ENCODE peak calls at places on chromosome 3, in eight cellular contexts. P is AG04450, N is stomach, B is spleen, C is AG04449, V is AG10803, O is dorsolateral prefrontal cortex, G is DND-41. D is an unnamed sample.

GRCh38 chr3:29759021-29759359 is 478.1 kb downstream of the RBMS3 start:
- DNase-seq in P (peak), N (no peak), B (no peak), C (no peak), V (no peak), O (no peak), G (no peak), D (no peak)

GRCh38 chr3:25594007-25594502 is 70.7 kb downstream of the TOP2B start:
- DNase-seq in P (peak), N (no peak), B (no peak), C (peak), V (peak), O (no peak), G (peak), D (peak)

GRCh38 chr3:44659015-44659414 is 10.5 kb downstream of the ZNF35 start:
- DNase-seq in P (no peak), N (no peak), B (no peak), C (no peak), V (no peak), O (no peak), G (no peak), D (no peak)

GRCh38 chr3:53235545-53235944 is 20.3 kb downstream of the TKT start:
- DNase-seq in P (no peak), N (no peak), B (no peak), C (no peak), V (no peak), O (no peak), G (no peak), D (no peak)

GRCh38 chr3:12181806-12182205 is 23.1 kb upstream of the TIMP4 start:
- DNase-seq in P (no peak), N (no peak), B (no peak), C (no peak), V (no peak), O (no peak), G (peak), D (no peak)

GRCh38 chr3:23945903-23946751 is 1.0 kb downstream of the NR1D2 start:
- DNase-seq in P (peak), N (peak), B (peak), C (no peak), V (peak), O (peak), G (peak), D (peak)

GRCh38 chr3:44883999-44884431 is 9.6 kb downstream of the TGM4 start:
- DNase-seq in P (peak), N (no peak), B (no peak), C (peak), V (peak), O (no peak), G (no peak), D (peak)

GRCh38 chr3:169122407-169122806 is 541.1 kb downstream of the MECOM start:
- DNase-seq in P (no peak), N (no peak), B (no peak), C (no peak), V (no peak), O (no peak), G (no peak), D (no peak)

GRCh38 chr3:72013104-72013503 is 228.2 kb upstream of the PROK2 start:
- DNase-seq in P (no peak), N (no peak), B (no peak), C (no peak), V (no peak), O (no peak), G (no peak), D (no peak)

DNA sequence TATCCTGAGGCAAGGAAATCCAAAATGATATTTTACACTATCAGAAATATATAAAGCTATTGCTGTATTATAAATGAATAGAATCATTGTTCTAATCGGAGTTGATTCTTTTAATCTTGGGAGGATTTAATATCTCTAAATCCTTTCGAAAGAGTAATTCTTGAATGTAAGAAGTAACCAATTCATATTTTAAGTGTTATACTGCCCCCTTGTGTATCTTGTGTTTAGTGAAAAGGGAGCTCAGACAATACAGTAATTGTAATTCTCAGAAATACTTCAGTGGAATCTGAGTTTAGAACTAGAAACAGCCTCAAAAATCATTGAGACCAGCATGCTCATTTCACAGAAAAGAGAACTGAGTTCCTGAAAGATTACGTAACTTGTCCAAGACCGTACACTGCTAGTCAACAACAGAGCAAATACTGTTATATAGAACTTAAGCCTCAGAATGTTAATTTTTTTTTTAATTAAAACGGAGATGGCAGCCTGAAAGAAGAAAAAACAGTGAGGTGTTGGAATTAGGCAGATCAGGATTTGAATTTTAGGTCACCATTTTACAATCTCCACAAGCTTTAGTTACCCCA is 42.9 kb downstream of the PLCH1 start:
- DNase-seq in P (peak), N (no peak), B (no peak), C (peak), V (peak), O (no peak), G (no peak), D (peak)
- TF ChIP-seq CTCF in P (peak), N (peak), B (peak), C (peak), V (peak), O (peak), G (peak), D (peak)

DNA sequence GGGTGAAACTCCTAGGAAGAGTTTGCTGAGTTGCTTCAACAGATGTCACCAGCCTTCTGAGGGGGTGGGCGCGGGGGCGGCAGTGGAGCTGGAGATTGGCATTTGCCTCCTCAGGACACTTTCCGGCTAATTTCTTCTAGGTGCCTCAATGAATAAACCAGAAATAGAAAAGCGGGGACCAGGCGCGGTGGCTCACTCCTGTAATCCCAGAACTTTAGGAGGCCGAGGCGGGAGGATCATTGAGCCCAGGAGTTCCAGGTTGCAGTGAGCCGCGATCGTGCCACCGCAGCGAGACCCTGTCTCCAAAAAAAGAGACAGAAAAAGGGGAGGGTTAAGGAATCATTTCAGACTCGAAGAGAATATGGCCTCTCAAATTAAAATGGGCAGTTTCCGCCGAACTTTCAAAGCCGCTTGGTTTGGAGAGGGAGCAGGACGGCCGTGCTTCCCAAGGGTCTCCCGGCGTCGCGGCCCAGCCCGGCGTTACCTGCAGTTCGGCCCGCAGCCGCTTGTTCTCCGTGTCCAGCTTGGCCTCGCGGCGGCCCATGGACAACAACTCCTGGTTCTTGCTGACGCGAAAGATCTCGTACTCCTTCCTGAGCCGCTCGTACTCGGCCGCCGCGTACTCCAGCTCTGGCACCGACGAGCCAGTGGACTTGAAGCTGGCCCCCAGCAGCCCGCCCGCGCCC is 587 bp downstream of the NPHP3 start:
- DNase-seq in P (no peak), N (peak), B (peak), C (no peak), V (peak), O (peak), G (no peak), D (no peak)
- TF ChIP-seq CTCF in P (peak), N (peak), B (peak), C (peak), V (peak), O (peak), G (no peak), D (no peak)

GRCh38 chr3:31434819-31435218 is 97.9 kb upstream of the STT3B start:
- DNase-seq in P (no peak), N (no peak), B (no peak), C (no peak), V (no peak), O (no peak), G (no peak), D (no peak)

GRCh38 chr3:31436830-31437229 is 95.9 kb upstream of the STT3B start:
- DNase-seq in P (no peak), N (no peak), B (no peak), C (no peak), V (no peak), O (no peak), G (no peak), D (no peak)

GRCh38 chr3:31432897-31433678 is 99.6 kb upstream of the STT3B start:
- DNase-seq in P (no peak), N (no peak), B (no peak), C (no peak), V (no peak), O (no peak), G (no peak), D (no peak)

GRCh38 chr3:31431322-31431721 is 101.4 kb upstream of the STT3B start:
- DNase-seq in P (no peak), N (no peak), B (no peak), C (no peak), V (no peak), O (no peak), G (no peak), D (no peak)

DNA sequence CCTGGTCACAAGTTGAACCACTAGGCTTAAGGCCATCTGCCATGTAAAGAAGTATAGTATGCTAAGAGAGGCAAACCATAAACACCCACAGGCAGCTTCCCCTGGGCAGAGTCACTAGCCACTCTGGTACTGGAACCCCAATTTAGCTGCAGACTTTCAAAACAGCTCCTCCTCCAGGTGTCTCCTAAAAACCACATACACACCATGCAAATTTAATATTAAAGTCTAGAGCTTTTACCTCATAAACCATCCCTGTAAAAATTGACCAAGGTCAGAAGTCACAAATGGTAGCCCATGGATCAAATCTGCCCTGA is 99.1 kb upstream of the STT3B start:
- DNase-seq in P (no peak), N (no peak), B (no peak), C (no peak), V (no peak), O (no peak), G (no peak), D (no peak)
- TF ChIP-seq CTCF in P (no peak), N (no peak), B (no peak), C (no peak), V (no peak), O (no peak), G (no peak), D (no peak)

GRCh38 chr3:8500966-8501365 is 657 bp upstream of the LMCD1 start:
- DNase-seq in P (no peak), N (no peak), B (no peak), C (no peak), V (no peak), O (no peak), G (no peak), D (no peak)

GRCh38 chr3:8500208-8500961 is 1.2 kb upstream of the LMCD1 start:
- DNase-seq in P (peak), N (peak), B (no peak), C (peak), V (peak), O (no peak), G (no peak), D (no peak)

GRCh38 chr3:8503461-8503860 is 1.8 kb downstream of the LMCD1 start:
- DNase-seq in P (no peak), N (no peak), B (no peak), C (no peak), V (no peak), O (no peak), G (no peak), D (no peak)

GRCh38 chr3:8499181-8499611 is 2.4 kb upstream of the LMCD1 start:
- DNase-seq in P (no peak), N (peak), B (no peak), C (no peak), V (no peak), O (peak), G (no peak), D (no peak)

GRCh38 chr3:8501388-8502131 is at the start of gene LMCD1:
- DNase-seq in P (peak), N (peak), B (peak), C (peak), V (peak), O (peak), G (no peak), D (peak)
- TF ChIP-seq CTCF in P (peak), N (no peak), B (peak), C (peak), V (peak), O (no peak), G (no peak), D (no peak)

GRCh38 chr3:8938021-8938420 is 25.3 kb downstream of the RAD18 start:
- DNase-seq in P (no peak), N (no peak), B (no peak), C (no peak), V (peak), O (no peak), G (no peak), D (peak)
- TF ChIP-seq CTCF in P (peak), N (no peak), B (no peak), C (peak), V (peak), O (no peak), G (peak), D (peak)

GRCh38 chr3:109899930-109900329 is 562.6 kb upstream of the DPPA4 start:
- DNase-seq in P (no peak), N (no peak), B (no peak), C (no peak), V (no peak), O (no peak), G (no peak), D (no peak)

GRCh38 chr3:109900774-109901173 is 563.4 kb upstream of the DPPA4 start:
- DNase-seq in P (no peak), N (no peak), B (no peak), C (no peak), V (no peak), O (no peak), G (peak), D (no peak)

GRCh38 chr3:109902549-109902948 is 565.2 kb upstream of the DPPA4 start:
- DNase-seq in P (no peak), N (no peak), B (no peak), C (no peak), V (no peak), O (no peak), G (no peak), D (no peak)

GRCh38 chr3:109897734-109898133 is 560.4 kb upstream of the DPPA4 start:
- DNase-seq in P (peak), N (no peak), B (no peak), C (no peak), V (no peak), O (no peak), G (no peak), D (no peak)

DNA sequence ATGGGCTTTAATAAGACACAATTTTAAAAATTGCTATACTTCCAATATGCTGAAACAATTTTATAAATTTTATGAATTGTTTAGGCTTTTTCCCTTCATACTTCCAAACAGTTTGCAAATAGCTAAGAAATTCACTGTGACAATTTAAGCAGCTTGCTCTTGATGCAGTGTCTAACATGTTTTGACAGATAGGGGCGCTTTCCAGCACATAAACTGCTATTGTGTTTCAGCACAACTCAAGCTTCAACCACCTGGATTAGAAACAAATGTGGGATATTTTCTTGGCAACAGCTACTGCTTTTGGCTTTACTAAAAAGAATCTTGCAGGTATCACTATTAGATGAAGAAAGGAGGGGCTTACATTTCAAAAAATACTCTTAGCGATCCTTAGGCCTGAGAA is 565.8 kb upstream of the DPPA4 start:
- DNase-seq in P (no peak), N (no peak), B (no peak), C (no peak), V (no peak), O (no peak), G (no peak), D (no peak)
- TF ChIP-seq CTCF in P (no peak), N (no peak), B (no peak), C (no peak), V (no peak), O (no peak), G (no peak), D (no peak)

GRCh38 chr3:184306573-184306972 is 7.5 kb downstream of the PSMD2 start:
- DNase-seq in P (no peak), N (no peak), B (no peak), C (no peak), V (no peak), O (no peak), G (no peak), D (no peak)

GRCh38 chr3:184308744-184309143 is 5.7 kb upstream of the EIF4G1 start:
- DNase-seq in P (no peak), N (no peak), B (no peak), C (no peak), V (no peak), O (no peak), G (no peak), D (no peak)

GRCh38 chr3:184300377-184300717 is 1.3 kb downstream of the PSMD2 start:
- DNase-seq in P (no peak), N (no peak), B (no peak), C (no peak), V (peak), O (no peak), G (no peak), D (no peak)

GRCh38 chr3:184299488-184300376 is 691 bp downstream of the PSMD2 start:
- DNase-seq in P (no peak), N (no peak), B (no peak), C (no peak), V (peak), O (no peak), G (no peak), D (no peak)

DNA sequence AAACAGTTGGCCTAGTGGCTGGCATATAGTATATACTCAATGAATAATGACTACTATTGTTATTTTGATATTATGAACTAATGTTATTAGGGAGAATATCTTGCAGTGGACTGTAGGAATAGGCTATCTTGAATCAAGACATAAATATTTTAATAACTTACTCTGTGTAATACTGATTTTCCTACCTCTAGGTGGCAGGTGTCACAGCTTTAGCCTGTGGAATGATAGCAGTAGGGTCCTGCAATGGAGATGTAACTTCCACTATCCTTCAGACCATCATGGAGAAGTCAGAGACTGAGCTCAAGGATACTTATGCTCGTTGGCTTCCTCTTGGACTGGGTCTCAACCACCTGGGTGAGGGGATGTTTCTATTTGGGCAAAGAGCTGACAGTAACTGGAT is 6.5 kb downstream of the PSMD2 start:
- DNase-seq in P (no peak), N (no peak), B (no peak), C (no peak), V (peak), O (no peak), G (no peak), D (no peak)
- TF ChIP-seq CTCF in P (peak), N (no peak), B (peak), C (peak), V (peak), O (peak), G (peak), D (peak)

DNA sequence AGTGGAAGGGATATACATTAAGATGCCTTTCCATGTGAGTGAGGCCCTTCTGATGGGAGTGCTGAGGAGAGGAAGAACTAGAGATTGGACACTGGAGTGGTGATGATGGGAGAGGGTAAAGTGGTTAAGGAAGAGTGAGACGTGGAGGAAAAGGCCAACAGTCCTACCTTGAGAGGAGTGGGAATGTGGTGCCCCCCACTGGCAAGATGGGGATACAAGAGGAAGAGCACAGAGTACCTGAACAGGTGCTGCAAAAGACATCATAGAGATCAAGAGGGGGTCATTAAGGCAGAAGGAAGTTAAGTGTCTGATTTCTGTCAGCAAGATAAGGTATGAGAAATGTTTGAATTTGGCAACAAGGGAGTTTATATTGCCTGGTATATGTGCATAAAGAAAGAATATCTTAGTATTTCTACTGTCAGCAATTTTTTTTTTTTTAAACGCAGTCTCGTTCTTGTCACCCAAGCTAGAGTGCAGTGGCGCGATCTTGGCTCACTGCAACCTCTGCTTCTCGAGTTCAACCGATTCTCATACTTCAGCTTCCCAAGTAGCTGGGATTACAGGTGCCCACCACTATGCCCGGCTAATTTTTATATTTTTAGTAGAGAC is 34.0 kb downstream of the ARIH2 start:
- DNase-seq in P (no peak), N (peak), B (no peak), C (no peak), V (no peak), O (no peak), G (peak), D (no peak)
- TF ChIP-seq CTCF in P (peak), N (peak), B (peak), C (peak), V (peak), O (no peak), G (peak), D (peak)

GRCh38 chr3:113825090-113825489 is 13.5 kb upstream of the GRAMD1C start:
- DNase-seq in P (no peak), N (no peak), B (no peak), C (no peak), V (no peak), O (no peak), G (no peak), D (no peak)
- TF ChIP-seq CTCF in P (peak), N (no peak), B (no peak), C (peak), V (peak), O (no peak), G (peak), D (no peak)

DNA sequence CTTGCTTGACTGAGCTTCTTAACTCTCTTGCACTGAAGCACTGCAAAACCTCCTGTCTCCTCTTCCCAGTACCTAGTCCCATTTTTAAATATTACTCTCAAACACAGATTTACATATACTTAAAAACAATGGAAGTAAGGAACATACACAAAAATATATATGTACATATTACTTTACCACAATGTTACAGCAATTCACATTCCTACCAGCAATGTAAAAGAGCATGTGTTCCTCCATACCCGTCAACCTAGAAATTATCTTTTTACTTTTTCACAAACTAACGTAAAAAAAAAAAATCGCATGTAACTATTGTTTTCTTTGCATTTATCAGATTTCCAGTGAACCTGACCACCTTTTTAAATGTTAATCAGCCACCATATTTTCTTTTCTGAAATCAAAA is 60.4 kb downstream of the RYK start:
- DNase-seq in P (no peak), N (no peak), B (no peak), C (no peak), V (no peak), O (no peak), G (no peak), D (no peak)
- TF ChIP-seq CTCF in P (peak), N (no peak), B (no peak), C (no peak), V (peak), O (no peak), G (no peak), D (no peak)